ENCODE peak calls at places on chromosome 7, in ten cellular contexts. D is lower lobe of right lung; J is pancreas; A is heart right ventricle; S is fibroblast of lung; Q is naive thymus-derived CD4-positive, alpha-beta T cell; N is Peyer's patch; B is esophagus squamous epithelium; R is tibial artery; C is CD8-positive, alpha-beta memory T cell. P is an unnamed sample. For H3K36me3, the result is how much of the 10 kb centered on the place peaks cover.

GRCh38 chr7:36658603-36659516 is 65.4 kb downstream of the AOAH start:
- DNase-seq in D (no peak), J (no peak), A (peak), S (peak), Q (no peak), N (no peak), B (no peak), R (no peak), C (no peak), P (no peak)

GRCh38 chr7:88465586-88465985 is 158.9 kb upstream of the STEAP4 start:
- DNase-seq in D (no peak), J (no peak), A (no peak), S (no peak), Q (no peak), N (no peak), B (no peak), R (no peak), C (no peak), P (no peak)

GRCh38 chr7:16688249-16688648 is 42.3 kb downstream of the BZW2 start:
- DNase-seq in D (no peak), J (no peak), A (no peak), S (no peak), Q (no peak), N (no peak), B (no peak), R (no peak), C (no peak), P (no peak)

GRCh38 chr7:120877706-120878105 is 19.8 kb upstream of the TSPAN12 start:
- DNase-seq in D (no peak), J (no peak), A (no peak), S (peak), Q (no peak), N (no peak), B (no peak), R (no peak), C (no peak), P (no peak)

GRCh38 chr7:115635367-115635766 is 395.2 kb downstream of the TFEC start:
- DNase-seq in D (no peak), J (no peak), A (no peak), S (peak), Q (no peak), N (no peak), B (no peak), R (no peak), C (no peak), P (no peak)

GRCh38 chr7:124058515-124058914 is 25.6 kb upstream of the TMEM229A start:
- DNase-seq in D (no peak), J (no peak), A (no peak), S (no peak), Q (no peak), N (no peak), B (no peak), R (no peak), C (no peak), P (no peak)

GRCh38 chr7:22990588-22990949 is 23.4 kb downstream of the HYCC1 start:
- DNase-seq in D (no peak), J (no peak), A (no peak), S (peak), Q (no peak), N (no peak), B (no peak), R (no peak), C (no peak), P (no peak)

GRCh38 chr7:96061844-96062243 is 260.1 kb downstream of the SLC25A13 start:
- DNase-seq in D (no peak), J (no peak), A (no peak), S (peak), Q (no peak), N (no peak), B (no peak), R (no peak), C (no peak), P (no peak)

GRCh38 chr7:155577509-155577905 is 31.1 kb upstream of the CNPY1 start:
- DNase-seq in D (no peak), J (peak), A (no peak), S (no peak), Q (no peak), N (no peak), B (no peak), R (no peak), C (no peak), P (no peak)

GRCh38 chr7:124907490-124907889 is 22.1 kb downstream of the POT1 start:
- DNase-seq in D (no peak), J (no peak), A (no peak), S (no peak), Q (no peak), N (no peak), B (no peak), R (no peak), C (no peak), P (no peak)

GRCh38 chr7:36096460-36097095 is 56.5 kb upstream of the EEPD1 start:
- DNase-seq in D (no peak), J (no peak), A (no peak), S (no peak), Q (no peak), N (no peak), B (no peak), R (no peak), C (no peak), P (no peak)

GRCh38 chr7:95623788-95624187 is 27.5 kb upstream of the PDK4 start:
- DNase-seq in D (no peak), J (no peak), A (no peak), S (no peak), Q (no peak), N (no peak), B (no peak), R (no peak), C (no peak), P (no peak)

GRCh38 chr7:117791877-117792780 is 81.1 kb downstream of the CTTNBP2 start:
- DNase-seq in D (no peak), J (no peak), A (no peak), S (no peak), Q (no peak), N (no peak), B (no peak), R (no peak), C (no peak), P (no peak)

GRCh38 chr7:42198974-42199668 is 37.9 kb downstream of the GLI3 start:
- DNase-seq in D (no peak), J (no peak), A (no peak), S (peak), Q (no peak), N (no peak), B (no peak), R (no peak), C (no peak), P (no peak)

GRCh38 chr7:101916041-101916800 is 98.8 kb downstream of the CUX1 start:
- DNase-seq in D (no peak), J (peak), A (no peak), S (no peak), Q (no peak), N (peak), B (no peak), R (no peak), C (no peak), P (no peak)

GRCh38 chr7:5414876-5415275 is 8.8 kb downstream of the TNRC18 start:
- DNase-seq in D (no peak), J (no peak), A (no peak), S (no peak), Q (no peak), N (no peak), B (no peak), R (no peak), C (no peak), P (no peak)

GRCh38 chr7:15921576-15921975 is 235.1 kb upstream of the MEOX2 start:
- DNase-seq in D (no peak), J (no peak), A (no peak), S (no peak), Q (no peak), N (no peak), B (no peak), R (no peak), C (no peak), P (no peak)

GRCh38 chr7:44508328-44508990 is 18.0 kb upstream of the NUDCD3 start:
- DNase-seq in D (no peak), J (no peak), A (no peak), S (no peak), Q (no peak), N (no peak), B (no peak), R (no peak), C (no peak), P (no peak)

GRCh38 chr7:116212859-116213258 is 2.5 kb downstream of the TES start:
- DNase-seq in D (no peak), J (no peak), A (no peak), S (peak), Q (no peak), N (no peak), B (no peak), R (no peak), C (no peak), P (no peak)

GRCh38 chr7:149735779-149736477 is 37.5 kb downstream of the ZNF467 start:
- DNase-seq in D (peak), J (peak), A (no peak), S (no peak), Q (no peak), N (no peak), B (no peak), R (peak), C (no peak), P (no peak)

GRCh38 chr7:73519867-73520672 is 2.0 kb downstream of the BAZ1B start:
- DNase-seq in D (peak), J (peak), A (no peak), S (no peak), Q (peak), N (no peak), B (no peak), R (peak), C (peak), P (no peak)

GRCh38 chr7:151437866-151438516 is 1.9 kb downstream of the CRYGN start:
- DNase-seq in D (no peak), J (no peak), A (no peak), S (no peak), Q (no peak), N (no peak), B (no peak), R (peak), C (no peak), P (no peak)

GRCh38 chr7:5780801-5781496 is 514 bp downstream of the RNF216 start:
- DNase-seq in D (peak), J (peak), A (peak), S (peak), Q (peak), N (no peak), B (no peak), R (peak), C (peak), P (peak)

GRCh38 chr7:29871787-29872398 is 65.6 kb downstream of the WIPF3 start:
- DNase-seq in D (no peak), J (no peak), A (no peak), S (peak), Q (no peak), N (no peak), B (no peak), R (no peak), C (no peak), P (no peak)
- H3K27ac ChIP-seq in D (no peak), J (no peak), A (no peak), S (no peak), Q (no peak), N (no peak), B (no peak), R (no peak), C (no peak), P (no peak)

DNA sequence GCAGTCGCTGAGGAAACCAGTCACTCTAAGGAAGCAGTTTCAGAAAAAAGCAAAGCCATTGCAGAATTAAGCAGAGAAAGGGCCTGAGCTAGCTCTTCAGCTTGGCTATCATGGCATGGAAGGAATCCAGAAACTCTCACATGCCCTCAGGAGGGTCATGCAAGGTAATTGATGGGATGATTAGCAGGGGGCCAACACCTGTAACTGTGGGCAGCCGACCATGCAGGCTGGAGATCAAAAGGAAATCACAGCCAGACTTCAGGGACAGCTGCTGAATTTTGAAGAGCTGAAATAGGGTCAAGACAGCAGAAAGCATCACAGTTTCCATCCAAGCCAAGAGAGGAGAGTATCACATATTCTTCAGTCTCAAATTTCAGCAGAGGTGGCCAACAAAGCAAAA is 239.6 kb upstream of the STEAP1 start:
- DNase-seq in D (no peak), J (no peak), A (no peak), S (no peak), Q (no peak), N (no peak), B (no peak), R (no peak), C (no peak), P (no peak)
- H3K36me3 ChIP-seq in D (under half), J (under half), A (under half), S (under half), Q (under half), N (under half), B (under half), R (under half), C (under half), P (under half)

GRCh38 chr7:7761340-7761973 is 43.0 kb upstream of the RPA3 start:
- DNase-seq in D (no peak), J (no peak), A (no peak), S (peak), Q (peak), N (no peak), B (no peak), R (no peak), C (no peak), P (no peak)
- H3K27ac ChIP-seq in D (peak), J (peak), A (peak), S (no peak), Q (peak), N (peak), B (peak), R (peak), C (peak), P (peak)

DNA sequence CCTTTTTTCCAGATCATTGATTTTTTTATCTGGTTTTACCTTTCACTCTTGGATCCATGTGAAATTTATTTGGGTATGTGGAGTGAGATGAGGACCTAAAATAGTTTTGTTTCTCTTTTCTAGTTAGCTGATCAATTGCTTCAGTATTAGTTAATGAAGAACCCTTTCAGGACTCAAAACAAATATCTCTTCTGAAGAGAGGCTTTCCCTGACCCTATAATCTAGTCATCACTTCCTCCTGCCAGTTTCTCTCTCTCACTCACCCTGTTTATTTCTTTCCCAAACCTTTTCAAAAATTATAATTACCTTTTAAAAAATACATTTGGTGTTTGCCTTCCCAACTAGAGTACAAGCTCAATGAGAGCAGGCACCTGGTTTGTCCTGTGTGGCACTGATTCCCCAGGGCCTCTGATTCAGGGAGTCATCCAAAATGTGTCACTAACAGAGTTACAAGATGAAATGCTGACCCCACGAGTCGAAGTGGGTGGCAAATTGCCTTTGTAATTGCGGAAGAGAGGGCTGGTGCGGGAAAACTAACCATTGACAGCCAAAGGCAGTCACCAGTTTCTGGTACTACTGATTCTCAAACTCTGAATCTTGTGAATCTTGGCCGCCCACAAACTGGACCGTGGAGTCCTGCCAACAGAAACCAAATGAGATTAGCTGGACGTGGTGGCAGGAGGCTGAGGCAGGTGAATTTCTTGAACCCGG is 2.4 kb downstream of the TMEM140 start:
- DNase-seq in D (no peak), J (no peak), A (peak), S (no peak), Q (no peak), N (no peak), B (no peak), R (no peak), C (no peak), P (no peak)
- H3K36me3 ChIP-seq in D (under half), J (under half), A (under half), S (under half), Q (under half), N (under half), B (under half), R (under half), C (under half), P (under half)

GRCh38 chr7:128407751-128408708 is 1.8 kb downstream of the IMPDH1 start:
- DNase-seq in D (no peak), J (no peak), A (no peak), S (no peak), Q (no peak), N (no peak), B (no peak), R (no peak), C (no peak), P (no peak)

GRCh38 chr7:128408709-128409434 is 910 bp downstream of the IMPDH1 start:
- DNase-seq in D (no peak), J (no peak), A (no peak), S (peak), Q (no peak), N (no peak), B (no peak), R (peak), C (no peak), P (peak)

GRCh38 chr7:128405345-128406146 is 4.2 kb downstream of the IMPDH1 start:
- DNase-seq in D (peak), J (peak), A (peak), S (peak), Q (peak), N (peak), B (no peak), R (no peak), C (peak), P (no peak)

GRCh38 chr7:128406147-128406985 is 3.4 kb downstream of the IMPDH1 start:
- DNase-seq in D (no peak), J (peak), A (no peak), S (no peak), Q (no peak), N (no peak), B (no peak), R (no peak), C (no peak), P (no peak)

DNA sequence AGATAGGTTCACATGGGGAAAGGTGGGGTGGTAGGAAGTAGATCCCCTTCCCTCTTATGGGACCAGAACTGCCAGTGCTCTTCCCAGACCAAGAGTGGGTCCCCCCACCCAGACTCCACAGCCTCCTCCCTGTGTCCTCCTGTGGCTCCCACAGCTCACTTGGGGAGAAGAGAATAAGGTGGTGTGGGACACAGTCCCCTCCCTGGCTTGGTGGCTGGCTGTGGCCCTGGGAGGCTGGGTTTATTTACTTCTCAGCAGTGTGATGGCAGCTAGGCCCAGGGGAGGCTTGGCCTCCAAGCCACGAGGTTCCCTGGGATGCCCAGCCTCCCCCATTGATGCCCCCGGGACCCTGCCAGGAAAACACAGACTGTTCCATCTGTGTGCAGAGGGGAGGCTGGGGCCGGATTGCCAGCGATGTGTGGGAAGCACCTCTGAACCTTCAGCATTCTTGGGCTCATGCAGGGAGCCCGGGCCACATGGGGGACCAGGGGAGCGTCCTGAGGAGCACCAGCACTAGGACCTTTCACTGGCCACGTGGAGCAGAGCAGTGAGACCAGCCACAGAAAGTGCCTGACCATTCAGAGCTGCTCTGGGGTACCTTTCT is 2.7 kb downstream of the IMPDH1 start:
- DNase-seq in D (no peak), J (peak), A (no peak), S (no peak), Q (no peak), N (no peak), B (no peak), R (no peak), C (no peak), P (no peak)
- H3K27ac ChIP-seq in D (peak), J (no peak), A (no peak), S (no peak), Q (peak), N (no peak), B (peak), R (peak), C (no peak), P (no peak)

DNA sequence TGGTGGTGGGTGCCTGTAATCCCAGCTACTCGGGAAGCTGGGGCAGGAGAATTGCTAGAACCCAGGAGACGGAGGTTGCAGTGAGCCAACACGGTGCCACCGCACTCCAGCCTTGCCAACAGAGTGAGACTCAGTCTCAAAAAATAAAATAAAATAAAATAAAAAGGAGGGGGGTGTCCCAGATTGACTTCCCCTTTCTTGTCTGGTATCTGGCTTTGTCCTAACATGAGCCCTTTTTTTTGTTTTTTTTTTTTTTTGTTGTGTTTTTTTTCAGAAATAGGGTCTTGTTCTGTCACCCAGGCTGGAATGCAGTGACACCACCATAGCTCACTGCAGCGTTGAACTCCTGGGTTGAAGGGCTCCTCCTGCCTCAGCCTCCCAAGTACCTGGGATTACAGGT is 4.7 kb downstream of the CASP2 start:
- DNase-seq in D (no peak), J (no peak), A (no peak), S (no peak), Q (no peak), N (no peak), B (no peak), R (no peak), C (no peak), P (no peak)
- H3K36me3 ChIP-seq in D (half or more), J (under half), A (half or more), S (under half), Q (under half), N (under half), B (half or more), R (half or more), C (under half), P (half or more)

P was measured in right atrium auricular region.